ENCODE peak calls at places on chromosomes 12 and 14, in four cellular contexts. S is CD8-positive, alpha-beta T cell; N is HFF-Myc; H is left lung. W is an unnamed sample.

GRCh38 chr12:120422892-120423456 is 14.9 kb upstream of the COX6A1 start:
- DNase-seq in N (no peak), H (no peak), S (no peak), W (no peak)

GRCh38 chr14:68968721-68969120 is 10.4 kb downstream of the ACTN1 start:
- DNase-seq in N (no peak), S (no peak), H (no peak), W (no peak)

GRCh38 chr12:54439521-54440255 is 20.6 kb upstream of the ITGA5 start:
- DNase-seq in N (no peak), S (no peak), H (no peak), W (peak)

GRCh38 chr14:61421212-61421923 is 100.0 kb downstream of the PRKCH start:
- DNase-seq in S (peak), N (no peak), H (no peak), W (no peak)

GRCh38 chr14:104532191-104532555 is 47.4 kb upstream of the C14orf180 start:
- DNase-seq in N (no peak), S (no peak), H (no peak), W (no peak)

GRCh38 chr14:60327447-60328331 is 78.7 kb downstream of the PPM1A start:
- DNase-seq in S (peak), H (peak), N (no peak), W (no peak)

GRCh38 chr14:55912344-55912743 is 205.9 kb upstream of the PELI2 start:
- DNase-seq in S (no peak), N (no peak), H (no peak), W (no peak)

GRCh38 chr14:94816113-94816512 is 46.2 kb upstream of the GSC start:
- DNase-seq in N (no peak), S (no peak), H (no peak), W (no peak)

GRCh38 chr12:96302706-96303310 is 97.4 kb downstream of the CDK17 start:
- DNase-seq in S (no peak), N (no peak), H (no peak), W (no peak)

GRCh38 chr12:127556487-127556886 is 710.5 kb upstream of the TMEM132C start:
- DNase-seq in H (no peak), N (no peak), S (no peak), W (no peak)

GRCh38 chr14:23202001-23202400 is 18.5 kb upstream of the SLC7A8 start:
- DNase-seq in S (no peak), N (no peak), H (no peak), W (no peak)

DNA sequence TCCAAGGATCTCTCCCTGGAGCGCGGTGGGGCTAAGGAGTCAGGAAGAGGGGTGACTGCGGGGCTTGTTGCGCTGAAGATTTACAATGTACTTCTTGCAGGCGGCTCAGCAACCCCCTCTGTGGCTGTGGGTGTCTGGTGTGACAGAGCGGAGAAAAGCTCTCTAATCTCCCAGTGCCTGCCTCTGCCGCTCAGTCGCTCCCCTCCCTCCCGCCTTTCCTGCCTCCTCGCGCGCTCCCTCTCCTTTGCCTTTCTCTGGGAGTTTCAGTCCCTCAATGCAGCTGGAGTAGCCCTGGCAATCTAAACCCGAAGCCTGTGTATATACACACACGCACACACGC is 799 bp upstream of the TRHDE start:
- DNase-seq in H (peak), N (no peak), S (no peak), W (no peak)
- H3K4me3 ChIP-seq in H (peak), N (peak), S (no peak), W (peak)

GRCh38 chr12:104469066-104469465 is 12.3 kb downstream of the CHST11 start:
- DNase-seq in S (no peak), N (no peak), H (no peak), W (no peak)
- H3K4me3 ChIP-seq in S (no peak), N (no peak), H (no peak), W (no peak)

GRCh38 chr12:81205394-81205793 is 127.5 kb downstream of the ACSS3 start:
- DNase-seq in S (no peak), N (no peak), H (no peak), W (no peak)

GRCh38 chr12:81206425-81206824 is 128.5 kb downstream of the ACSS3 start:
- DNase-seq in H (no peak), S (no peak), N (no peak), W (no peak)

GRCh38 chr12:81208193-81208946 is 130.5 kb downstream of the ACSS3 start:
- DNase-seq in H (no peak), S (no peak), N (no peak), W (peak)

GRCh38 chr12:81209001-81209400 is 131.1 kb downstream of the ACSS3 start:
- DNase-seq in N (no peak), H (no peak), S (no peak), W (no peak)

DNA sequence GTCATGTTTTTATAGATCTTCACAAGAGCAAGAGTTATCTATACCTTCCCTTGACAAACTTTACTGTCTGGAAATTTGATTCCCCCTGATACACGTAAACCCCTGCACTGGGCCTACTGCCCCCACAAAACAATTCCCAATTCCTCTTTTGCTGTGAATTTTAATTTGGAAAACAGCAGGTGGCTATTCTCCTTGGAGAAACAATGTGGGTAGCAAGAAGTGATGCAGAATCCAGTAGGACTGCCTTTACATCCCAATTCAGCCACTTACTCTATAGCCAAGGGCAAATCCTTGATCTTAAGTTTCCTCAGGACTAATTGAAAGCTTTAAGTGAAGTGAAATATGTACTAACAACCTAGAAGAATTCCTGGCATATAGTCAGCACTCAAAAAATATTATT is 129.3 kb downstream of the ACSS3 start:
- DNase-seq in H (no peak), N (no peak), S (no peak), W (no peak)
- H3K4me3 ChIP-seq in H (no peak), N (no peak), S (no peak), W (no peak)

GRCh38 chr12:49190317-49190716 is 1.4 kb upstream of the TUBA1A start:
- DNase-seq in S (no peak), N (no peak), H (no peak), W (no peak)
- H3K4me3 ChIP-seq in S (no peak), N (no peak), H (no peak), W (no peak)

GRCh38 chr12:55933158-55933798 is 2.3 kb downstream of the DGKA start:
- DNase-seq in H (no peak), S (peak), N (no peak), W (no peak)
- H3K4me3 ChIP-seq in H (peak), S (peak), N (no peak), W (peak)

GRCh38 chr12:75209782-75210138 is at the start of gene KCNC2:
- DNase-seq in H (no peak), N (no peak), S (no peak), W (no peak)
- H3K4me3 ChIP-seq in H (no peak), N (no peak), S (no peak), W (peak)

GRCh38 chr14:73757381-73757780 is 43.2 kb upstream of the PNMA1 start:
- DNase-seq in S (no peak), H (no peak), N (no peak), W (no peak)

GRCh38 chr14:73759183-73759713 is 45.1 kb upstream of the PNMA1 start:
- DNase-seq in S (peak), H (peak), N (no peak), W (no peak)

GRCh38 chr14:73759714-73760597 is 45.8 kb upstream of the PNMA1 start:
- DNase-seq in H (peak), S (peak), N (peak), W (peak)

GRCh38 chr14:73758392-73759182 is 44.4 kb upstream of the PNMA1 start:
- DNase-seq in N (no peak), S (peak), H (peak), W (no peak)

GRCh38 chr14:73757876-73758391 is 43.8 kb upstream of the PNMA1 start:
- DNase-seq in H (no peak), S (peak), N (no peak), W (no peak)
- H3K4me3 ChIP-seq in H (peak), S (peak), N (peak), W (peak)

DNA sequence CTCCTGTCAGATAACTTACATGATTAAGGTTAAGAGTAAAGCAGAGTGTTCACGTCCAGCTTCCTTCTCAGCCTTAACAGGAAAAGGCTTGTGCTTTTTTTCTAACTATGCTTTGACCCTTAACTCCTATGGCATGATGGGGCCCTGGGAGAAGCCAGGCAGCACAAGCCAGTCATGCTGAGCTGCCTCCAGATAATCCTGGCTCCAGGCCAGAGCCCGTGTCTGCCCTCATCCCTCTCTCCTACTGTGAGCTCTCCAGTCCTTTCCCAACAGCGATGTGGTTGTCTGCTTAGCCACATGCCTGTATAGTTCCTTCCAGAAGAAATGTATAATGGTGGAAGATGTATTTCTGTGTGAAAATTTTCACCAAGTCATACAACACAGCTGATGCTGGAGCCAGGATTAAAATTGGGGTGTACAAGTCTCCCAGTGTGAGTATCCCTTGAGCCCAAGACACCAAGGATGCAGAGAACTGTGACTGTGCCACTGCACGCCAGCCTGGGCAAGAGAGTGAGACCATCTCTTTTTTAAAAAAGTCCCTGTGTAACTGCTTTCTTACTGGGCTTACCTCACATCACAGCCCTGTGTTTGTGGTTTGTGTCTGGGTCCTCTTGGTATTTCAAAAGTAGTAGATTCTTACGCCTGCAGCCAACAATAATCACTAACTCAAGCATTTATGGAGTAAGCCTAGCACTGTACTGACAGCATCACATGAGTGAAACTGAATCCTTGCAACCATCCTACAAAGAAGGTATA is 7.9 kb upstream of the ITFG2 start:
- DNase-seq in S (no peak), N (no peak), H (no peak), W (peak)
- H3K4me3 ChIP-seq in S (no peak), N (no peak), H (no peak), W (no peak)

DNA sequence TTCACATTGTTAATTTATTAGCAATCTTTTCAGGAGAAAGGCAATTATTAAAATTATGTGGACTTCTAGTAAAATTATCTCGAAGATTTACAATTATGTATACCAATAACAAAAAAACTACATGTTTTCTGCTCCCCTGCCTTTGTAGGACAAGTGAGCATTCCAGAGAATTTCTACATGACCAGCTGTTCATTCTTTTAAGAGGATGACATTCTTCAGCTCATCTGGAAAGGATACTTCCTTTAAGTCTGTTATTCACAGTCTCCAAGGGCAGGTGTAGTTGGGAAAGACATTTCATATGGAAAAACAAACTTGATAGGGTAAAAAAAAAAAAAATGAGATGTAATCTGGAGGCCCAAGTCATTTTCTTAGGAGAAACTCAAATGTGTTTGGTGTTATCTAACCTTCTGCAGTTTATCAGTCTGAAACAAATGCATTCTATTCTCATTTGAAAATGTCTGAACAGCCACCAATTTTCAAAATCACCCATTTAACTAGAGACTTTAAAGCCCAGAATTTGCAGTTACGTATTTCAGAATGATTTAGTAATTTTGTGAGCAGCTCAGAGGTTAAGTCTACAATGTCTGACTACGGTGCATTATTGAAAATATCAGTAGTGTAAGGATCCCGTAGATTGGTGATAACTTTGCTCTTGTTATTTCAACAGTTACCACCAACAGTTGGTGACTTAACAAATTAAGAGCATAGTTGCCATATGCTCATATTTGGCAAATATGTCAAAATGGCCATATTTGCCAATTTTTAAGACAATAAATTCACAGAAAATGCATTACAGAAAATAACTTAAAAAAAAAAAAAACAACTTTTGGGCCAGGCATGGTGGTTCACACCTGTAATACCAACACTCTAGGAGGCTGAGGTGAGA is 1.8 kb upstream of the PHLDA1 start:
- DNase-seq in S (no peak), H (no peak), N (no peak), W (no peak)
- H3K4me3 ChIP-seq in S (no peak), H (peak), N (peak), W (peak)

DNA sequence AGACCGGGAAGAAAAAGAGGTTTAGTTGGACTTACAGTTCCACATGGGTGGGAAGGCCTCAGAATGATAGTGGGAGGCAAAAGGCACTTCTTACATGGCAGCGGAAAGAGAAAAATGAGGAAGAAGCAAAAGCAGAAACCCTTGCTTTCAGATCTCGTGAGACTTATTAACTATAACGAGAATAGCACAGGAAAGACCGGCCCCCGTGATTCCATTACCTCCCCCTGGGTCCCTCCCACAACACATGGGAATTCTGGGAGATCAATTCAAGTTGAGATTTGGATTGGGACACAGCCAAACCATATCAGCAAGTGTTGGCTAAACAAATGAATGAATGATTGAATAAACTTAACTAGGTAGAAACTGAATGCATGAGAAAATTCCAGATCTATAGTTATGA is 85.3 kb upstream of the PARP11 start:
- DNase-seq in H (no peak), S (no peak), N (no peak), W (no peak)
- H3K4me3 ChIP-seq in H (no peak), S (no peak), N (no peak), W (no peak)

W was measured in skeletal muscle cell.